ENCODE peak calls at places on chromosomes 3 and 15, in four cellular contexts. Q is GM12891, Y is ovary, K is tibial nerve. R is an unnamed sample.

GRCh38 chr3:86793786-86794185 is 197.2 kb downstream of the VGLL3 start:
- DNase-seq in Q (no peak), Y (no peak), K (no peak), R (no peak)

GRCh38 chr3:127585163-127585812 is 5.2 kb downstream of the TPRA1 start:
- DNase-seq in Q (no peak), Y (no peak), K (no peak), R (no peak)

GRCh38 chr15:70535071-70535954 is 228.0 kb downstream of the UACA start:
- DNase-seq in Q (peak; percentile 33), Y (no peak), K (no peak), R (no peak)

GRCh38 chr15:73873889-73874511 is 636 bp downstream of the TBC1D21 start:
- DNase-seq in Q (no peak), Y (no peak), K (no peak), R (no peak)

GRCh38 chr3:180390313-180390712 is 211.7 kb upstream of the TTC14 start:
- DNase-seq in Q (no peak), Y (no peak), K (no peak), R (no peak)

GRCh38 chr3:124582621-124583437 is 147.4 kb upstream of the UMPS start:
- DNase-seq in Q (no peak), Y (no peak), K (no peak), R (no peak)

GRCh38 chr3:23648326-23648964 is 157.3 kb upstream of the UBE2E1 start:
- DNase-seq in Q (no peak), Y (no peak), K (no peak), R (no peak)

GRCh38 chr3:155495387-155495786 is 201.9 kb upstream of the STRIT1 start:
- DNase-seq in Q (no peak), Y (no peak), K (no peak), R (no peak)

GRCh38 chr3:115623414-115623868 is at the start of gene GAP43:
- DNase-seq in Q (no peak), Y (peak; percentile 22), K (no peak), R (no peak)

GRCh38 chr3:116083686-116084085 is 361.6 kb downstream of the LSAMP start:
- DNase-seq in Q (no peak), Y (no peak), K (no peak), R (no peak)

GRCh38 chr3:97863025-97863424 is 41.2 kb downstream of the CRYBG3 start:
- DNase-seq in Q (no peak), Y (no peak), K (no peak), R (no peak)

GRCh38 chr15:64636101-64636500 is 139.3 kb downstream of the RBPMS2 start:
- DNase-seq in Q (no peak), Y (no peak), K (no peak), R (no peak)

GRCh38 chr3:56813656-56813965 is 11.9 kb upstream of the ARHGEF3 start:
- DNase-seq in Q (no peak), Y (no peak), K (no peak), R (no peak)

GRCh38 chr15:55151621-55152020 is 45.1 kb downstream of the RSL24D1 start:
- DNase-seq in Q (no peak), Y (no peak), K (no peak), R (no peak)

GRCh38 chr15:48800245-48800644 is 10.6 kb downstream of the CEP152 start:
- DNase-seq in Q (no peak), Y (no peak), K (no peak), R (no peak)

GRCh38 chr15:59492389-59493377 is 54.7 kb downstream of the FAM81A start:
- DNase-seq in Q (no peak), Y (peak; percentile 42), K (peak; percentile 20), R (peak; percentile 19)

GRCh38 chr3:197961582-197961945 is 1.5 kb downstream of the LMLN start:
- DNase-seq in Q (no peak), Y (no peak), K (no peak), R (no peak)

GRCh38 chr3:197959891-197960693 is at the start of gene LMLN:
- DNase-seq in Q (peak; percentile 83), Y (peak; percentile 96), K (peak; percentile 89), R (peak; percentile 85)

GRCh38 chr3:197963019-197963637 is 3.1 kb downstream of the LMLN start:
- DNase-seq in Q (no peak), Y (no peak), K (no peak), R (no peak)

GRCh38 chr3:197959500-197959890 is 522 bp upstream of the LMLN start:
- DNase-seq in Q (no peak), Y (no peak), K (no peak), R (no peak)

DNA sequence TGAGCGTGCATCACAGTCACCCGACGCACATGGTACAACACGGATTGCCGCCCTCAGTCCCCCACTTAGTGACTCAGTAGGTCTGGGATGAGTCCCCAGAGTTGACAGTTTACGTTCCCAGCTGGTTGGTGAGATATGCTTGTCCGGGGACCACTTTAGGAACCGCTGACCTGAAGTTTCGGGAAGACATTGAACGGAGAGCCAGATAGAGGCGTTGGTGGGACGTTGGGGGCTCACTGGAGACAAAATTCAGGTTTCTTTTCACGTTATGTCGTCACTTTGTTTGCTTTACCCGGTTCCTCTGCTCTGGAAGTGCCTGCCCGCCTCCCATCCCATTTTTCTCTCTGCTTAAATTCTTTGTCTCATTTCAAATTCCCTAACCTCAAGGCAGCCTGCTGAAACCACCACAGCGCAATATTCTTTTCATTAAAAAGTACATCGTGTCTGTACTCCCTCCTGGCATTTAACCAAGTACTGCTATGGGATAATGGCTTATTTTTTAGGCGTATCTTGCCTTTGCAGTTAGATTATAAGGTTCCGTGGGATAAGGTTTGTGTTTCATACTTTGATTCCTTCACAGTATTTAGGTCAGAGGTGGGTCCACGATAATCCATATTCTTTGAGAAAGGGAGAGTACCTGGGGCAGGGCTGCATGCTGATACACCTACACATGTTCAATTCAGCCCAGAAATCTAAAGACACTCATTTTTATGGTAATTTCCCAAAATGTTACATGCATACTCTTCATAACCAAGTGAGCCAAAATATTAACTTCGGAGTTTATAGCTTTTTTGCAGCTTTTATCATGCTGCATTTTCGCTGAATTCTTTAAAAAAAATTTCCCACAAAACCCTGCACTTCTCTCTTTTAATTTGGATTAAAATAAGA is 921 bp downstream of the LMLN start:
- DNase-seq in Q (no peak), Y (no peak), K (no peak), R (no peak)
- TF ChIP-seq POLR2A in Q (no peak), Y (no peak), K (no peak), R (no peak)

GRCh38 chr3:55617385-55617784 is 130.3 kb upstream of the WNT5A start:
- DNase-seq in Q (no peak), Y (no peak), K (no peak), R (no peak)
- TF ChIP-seq POLR2A in Q (no peak), Y (no peak), K (no peak), R (no peak)

GRCh38 chr3:196528639-196529233 is 13.6 kb upstream of the SMCO1 start:
- DNase-seq in Q (peak; percentile 86), Y (peak; percentile 42), K (no peak), R (peak; percentile 88)
- TF ChIP-seq POLR2A in Q (peak; percentile 69), Y (no peak), K (no peak), R (peak; percentile 83)

DNA sequence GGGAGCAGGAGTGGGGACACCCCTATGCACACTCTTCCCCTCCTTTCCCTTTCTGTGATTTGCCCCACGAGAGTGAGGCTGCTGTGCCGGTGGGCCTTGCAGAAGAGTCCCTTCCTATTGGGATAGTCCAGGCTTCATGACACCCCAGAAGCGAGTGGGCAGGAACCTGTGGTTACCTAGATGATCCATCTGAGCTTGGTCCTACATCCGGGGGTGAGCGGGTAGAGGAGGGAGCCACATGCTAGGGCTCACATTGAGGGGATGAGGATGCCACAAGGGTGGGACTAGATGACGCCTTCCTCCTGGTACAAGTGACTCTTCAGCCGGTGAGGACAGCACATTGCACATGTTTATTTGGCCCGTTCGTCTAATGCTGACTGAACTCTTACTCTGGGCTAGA is 43.1 kb upstream of the ADPGK start:
- DNase-seq in Q (no peak), Y (no peak), K (no peak), R (no peak)
- TF ChIP-seq POLR2A in Q (no peak), Y (no peak), K (no peak), R (no peak)

DNA sequence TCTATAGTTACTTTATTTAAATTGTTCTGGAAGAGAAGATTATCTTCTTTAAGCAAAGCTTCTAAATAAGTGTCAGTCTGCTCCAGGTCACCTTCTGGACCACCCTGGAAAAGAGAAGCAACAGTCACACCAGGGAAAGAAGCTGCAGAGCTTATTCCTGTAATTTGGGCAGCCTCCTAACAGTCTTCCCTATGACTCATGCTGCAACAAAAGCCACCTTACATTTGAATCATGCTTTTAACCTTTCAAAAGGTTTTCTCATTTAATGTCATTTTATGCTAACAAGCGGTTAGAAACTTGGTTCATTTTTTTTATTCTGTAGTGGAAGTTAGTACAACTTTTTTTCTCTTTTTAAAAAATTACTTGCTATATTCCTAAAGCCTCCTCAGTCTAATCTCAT is 5.3 kb upstream of the GUCA1C start:
- DNase-seq in Q (no peak), Y (no peak), K (no peak), R (no peak)
- TF ChIP-seq POLR2A in Q (no peak), Y (no peak), K (no peak), R (no peak)

DNA sequence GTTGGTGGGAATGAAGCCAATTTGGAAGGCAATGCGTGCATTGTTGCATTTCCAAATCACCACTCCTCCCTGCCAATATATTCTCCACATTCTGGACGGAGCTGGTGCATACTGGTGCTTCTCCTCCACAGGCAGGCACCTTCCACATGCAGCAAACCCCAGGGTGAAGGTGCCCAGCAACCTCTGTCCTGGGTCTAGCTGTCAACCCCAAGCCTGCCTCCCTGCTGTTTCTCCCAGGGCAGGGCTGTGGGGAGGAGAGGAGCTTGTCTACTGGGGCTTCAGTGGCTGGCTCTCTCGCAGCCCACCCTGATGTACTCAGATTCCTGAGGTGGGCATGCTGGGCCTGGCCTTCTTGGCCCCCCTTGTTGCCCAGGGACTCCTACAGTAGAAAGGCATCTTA is 20.1 kb downstream of the GASK1A start:
- DNase-seq in Q (no peak), Y (no peak), K (no peak), R (no peak)
- TF ChIP-seq POLR2A in Q (no peak), Y (no peak), K (no peak), R (no peak)

GRCh38 chr15:45550436-45550835 is 27.9 kb upstream of the SLC30A4 start:
- DNase-seq in Q (no peak), Y (no peak), K (no peak), R (no peak)

GRCh38 chr15:45549831-45550230 is 27.3 kb upstream of the SLC30A4 start:
- DNase-seq in Q (no peak), Y (no peak), K (no peak), R (no peak)

GRCh38 chr15:45546789-45547188 is 24.2 kb upstream of the SLC30A4 start:
- DNase-seq in Q (no peak), Y (no peak), K (no peak), R (no peak)

GRCh38 chr15:45551691-45552090 is 29.1 kb upstream of the SLC30A4 start:
- DNase-seq in Q (no peak), Y (no peak), K (no peak), R (no peak)

DNA sequence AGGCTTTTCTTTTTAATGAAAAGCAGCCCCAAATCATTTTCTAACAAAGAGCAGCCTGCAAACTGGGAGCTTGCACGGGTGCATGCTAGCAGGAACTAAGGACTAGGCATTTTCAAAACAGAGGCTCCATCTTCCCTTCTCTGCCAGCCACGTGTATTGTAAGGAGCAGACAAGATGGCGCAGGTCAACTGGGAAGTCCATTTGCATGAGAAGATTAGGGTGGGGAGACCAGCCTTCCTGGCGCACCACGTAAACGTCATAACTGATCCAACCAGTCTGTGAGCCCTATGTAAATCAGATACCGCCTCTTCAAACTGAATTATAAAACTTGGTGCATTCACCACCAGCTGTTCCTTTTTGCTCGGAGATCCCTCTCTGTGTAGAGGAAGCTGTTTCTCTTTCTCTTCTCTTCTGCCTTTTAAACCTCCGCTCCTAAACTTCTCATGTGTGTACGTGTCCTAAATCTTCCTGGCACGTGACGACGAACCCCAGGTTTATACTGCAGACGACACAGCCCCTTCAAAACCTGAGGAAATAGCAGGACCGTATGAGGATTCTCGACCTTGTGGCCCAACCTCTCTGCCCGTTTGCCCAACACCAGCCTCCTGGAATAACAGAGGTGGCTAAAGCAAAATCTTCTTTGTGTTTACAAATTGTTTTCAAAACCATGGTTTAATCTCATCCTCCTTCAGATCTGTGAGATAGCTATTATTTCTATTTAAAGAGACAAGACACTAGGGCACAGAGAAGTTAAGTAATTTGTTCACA is 26.4 kb upstream of the SLC30A4 start:
- DNase-seq in Q (no peak), Y (no peak), K (no peak), R (no peak)
- TF ChIP-seq POLR2A in Q (no peak), Y (no peak), K (no peak), R (no peak)